ENCODE peak calls at places on chromosomes 2 and 18, in seven cellular contexts. L, I, J, Y, D, A and U are unnamed samples.

GRCh38 chr2:196849895-196850294 is 40.7 kb upstream of the C2orf66 start:
- DNase-seq in Y (no peak), I (no peak), A (no peak), J (no peak), D (no peak), L (peak), U (peak)

GRCh38 chr18:58397385-58398132 is 231.3 kb downstream of the ALPK2 start:
- DNase-seq in I (no peak), J (no peak), L (no peak), Y (no peak), A (no peak), D (no peak), U (no peak)

GRCh38 chr2:108612514-108613183 is 78.4 kb downstream of the LIMS1 start:
- DNase-seq in L (no peak), J (no peak), A (no peak), Y (no peak), I (no peak), D (no peak), U (no peak)

GRCh38 chr2:150911766-150912280 is 349.8 kb downstream of the RBM43 start:
- DNase-seq in D (no peak), A (peak), Y (no peak), J (peak), I (no peak), L (peak), U (no peak)

GRCh38 chr18:8930990-8931648 is 171.4 kb upstream of the NDUFV2 start:
- DNase-seq in A (no peak), J (no peak), L (no peak), Y (no peak), D (no peak), I (no peak), U (no peak)

GRCh38 chr2:10375570-10376266 is 72.4 kb downstream of the ODC1 start:
- DNase-seq in L (peak), J (no peak), Y (peak), D (no peak), I (no peak), A (no peak), U (no peak)

GRCh38 chr2:215505044-215505786 is 69.3 kb upstream of the FN1 start:
- DNase-seq in D (no peak), A (no peak), L (peak), Y (no peak), J (no peak), I (no peak), U (no peak)

GRCh38 chr2:44652701-44653100 is 288.8 kb upstream of the SIX3 start:
- DNase-seq in I (no peak), L (no peak), J (no peak), Y (no peak), A (no peak), D (no peak), U (peak)

GRCh38 chr2:237726401-237726830 is 72.2 kb upstream of the RBM44 start:
- DNase-seq in J (peak), Y (peak), D (no peak), A (no peak), I (no peak), L (no peak), U (peak)

GRCh38 chr2:19890104-19890503 is 11.7 kb downstream of the TTC32 start:
- DNase-seq in I (no peak), A (no peak), D (no peak), Y (no peak), J (no peak), L (no peak), U (no peak)

GRCh38 chr2:59786684-59787083 is 766.8 kb downstream of the BCL11A start:
- DNase-seq in Y (no peak), J (no peak), L (no peak), A (no peak), I (no peak), D (no peak), U (no peak)

GRCh38 chr2:217512259-217512658 is 490.5 kb downstream of the TNS1 start:
- DNase-seq in D (no peak), Y (no peak), L (no peak), J (no peak), I (no peak), A (no peak), U (no peak)